ENCODE peak calls at places on chromosomes 1 and 21, in ten cellular contexts. Y, R, K, Z, Q, F, M, A, B and U are unnamed samples.

GRCh38 chr1:235821361-235821981 is 45.2 kb downstream of the LYST start:
- DNase-seq in F (no peak), K (peak), B (peak), Y (no peak), A (no peak), Q (peak), M (no peak), R (no peak), Z (no peak), U (no peak)

GRCh38 chr1:1199961-1200875 is 6.2 kb downstream of the TNFRSF18 start:
- DNase-seq in B (no peak), Z (no peak), F (no peak), Y (no peak), R (peak), M (no peak), Q (no peak), K (no peak), A (no peak), U (peak)

GRCh38 chr1:217272385-217272784 is 358.5 kb downstream of the GPATCH2 start:
- DNase-seq in A (no peak), F (no peak), R (no peak), M (no peak), B (peak), Q (peak), K (peak), Z (no peak), Y (no peak), U (no peak)

GRCh38 chr21:45889115-45889708 is 92.4 kb upstream of the COL6A1 start:
- DNase-seq in Q (no peak), B (no peak), K (no peak), Z (no peak), F (no peak), R (peak), A (no peak), M (peak), Y (no peak), U (peak)

GRCh38 chr1:181356505-181357340 is 126.6 kb upstream of the CACNA1E start:
- DNase-seq in Q (no peak), R (no peak), A (no peak), Z (no peak), Y (no peak), M (no peak), K (no peak), B (no peak), F (no peak), U (no peak)

GRCh38 chr21:42309753-42310213 is 5.4 kb downstream of the TFF3 start:
- DNase-seq in Q (peak), M (peak), B (no peak), K (no peak), R (no peak), Y (peak), F (peak), A (peak), Z (peak), U (peak)

GRCh38 chr1:227736814-227737432 is 1.7 kb downstream of the SNAP47 start:
- DNase-seq in M (no peak), F (no peak), K (no peak), B (no peak), Q (no peak), R (no peak), Y (no peak), A (no peak), Z (no peak), U (no peak)

GRCh38 chr1:235843458-235843857 is 23.2 kb downstream of the LYST start:
- DNase-seq in M (no peak), A (no peak), F (peak), Q (peak), B (no peak), Z (no peak), Y (no peak), R (no peak), K (no peak), U (no peak)

GRCh38 chr1:27513958-27514357 is 24.0 kb upstream of the WASF2 start:
- DNase-seq in Y (no peak), M (no peak), Z (no peak), B (no peak), R (no peak), F (no peak), K (no peak), Q (no peak), A (no peak), U (peak)

GRCh38 chr1:178784131-178784536 is 59.1 kb downstream of the RALGPS2 start:
- DNase-seq in R (no peak), B (no peak), Z (no peak), M (no peak), A (no peak), Y (no peak), Q (no peak), F (no peak), K (no peak), U (no peak)

GRCh38 chr1:109241841-109242301 is 7.5 kb upstream of the CELSR2 start:
- DNase-seq in F (no peak), Z (no peak), A (peak), B (no peak), Q (no peak), R (no peak), Y (no peak), M (no peak), K (no peak), U (no peak)

GRCh38 chr1:8941906-8942305 is 3.8 kb upstream of the CA6 start:
- DNase-seq in Q (peak), Z (no peak), F (no peak), M (no peak), R (no peak), B (peak), Y (no peak), A (no peak), K (peak), U (no peak)